ENCODE peak calls at places on chromosomes 11 and 22, in five cellular contexts. C is hepatocyte, Q is esophagus squamous epithelium, H is heart left ventricle, U is transverse colon. J is an unnamed sample.
A peak's percentile ranks its signal among the peaks of the same experiment; 100 is the strongest.

GRCh38 chr22:39106326-39106725 is 9.3 kb downstream of the APOBEC3H start:
- DNase-seq in C (no peak), H (no peak), U (no peak), Q (no peak), J (no peak)

GRCh38 chr11:84714316-84714780 is 912.8 kb downstream of the DLG2 start:
- DNase-seq in U (peak; percentile 65), H (peak; percentile 13), C (peak; percentile 83), Q (no peak), J (peak; percentile 46)

GRCh38 chr22:37484115-37485005 is 1.8 kb downstream of the MFNG start:
- DNase-seq in C (no peak), U (peak; percentile 83), Q (peak; percentile 67), H (peak; percentile 78), J (no peak)

GRCh38 chr11:8959546-8960166 is 4.6 kb downstream of the TMEM9B start:
- DNase-seq in Q (no peak), C (peak; percentile 77), U (peak; percentile 15), H (peak; percentile 38), J (peak; percentile 79)

GRCh38 chr11:107785401-107785800 is 73.2 kb downstream of the SLC35F2 start:
- DNase-seq in U (no peak), Q (no peak), C (no peak), H (no peak), J (peak; percentile 35)

GRCh38 chr22:35440129-35440528 is 40.2 kb downstream of the MCM5 start:
- DNase-seq in C (no peak), Q (no peak), H (peak; percentile 40), U (no peak), J (no peak)

GRCh38 chr11:90219438-90219837 is 3.4 kb downstream of the CHORDC1 start:
- DNase-seq in H (no peak), Q (no peak), U (no peak), C (no peak), J (no peak)

GRCh38 chr11:11351042-11351586 is 1.9 kb downstream of the CSNK2A3 start:
- DNase-seq in Q (no peak), U (no peak), H (no peak), C (no peak), J (no peak)

GRCh38 chr11:59186130-59186594 is 14.2 kb downstream of the DTX4 start:
- DNase-seq in U (peak; percentile 90), Q (no peak), H (no peak), C (peak; percentile 85), J (peak; percentile 18)

GRCh38 chr11:118530180-118530682 is 761 bp upstream of the TMEM25 start:
- DNase-seq in C (no peak), Q (no peak), H (no peak), U (peak; percentile 60), J (peak; percentile 14)

GRCh38 chr22:48754611-48755331 is 1072.9 kb downstream of the BRD1 start:
- DNase-seq in H (peak; percentile 1), Q (no peak), C (peak; percentile 2), U (no peak), J (no peak)

GRCh38 chr11:3944198-3944597 is 88.7 kb downstream of the STIM1 start:
- DNase-seq in U (no peak), Q (no peak), C (no peak), H (peak; percentile 16), J (no peak)

GRCh38 chr11:2778630-2779498 is 79.1 kb upstream of the KCNQ1OT1 start:
- DNase-seq in C (peak; percentile 92), H (peak; percentile 81), Q (no peak), U (peak; percentile 86), J (peak; percentile 51)

GRCh38 chr11:117356126-117356761 is 28.6 kb downstream of the CEP164 start:
- DNase-seq in C (no peak), U (no peak), Q (no peak), H (no peak), J (no peak)

GRCh38 chr22:35114296-35114980 is 48.5 kb downstream of the ISX start:
- DNase-seq in U (no peak), C (no peak), Q (no peak), H (no peak), J (no peak)

GRCh38 chr11:107705027-107705426 is 6.8 kb downstream of the SLN start:
- DNase-seq in H (no peak), U (no peak), Q (no peak), C (no peak), J (peak; percentile 98)

GRCh38 chr11:130209944-130210854 is 50.6 kb downstream of the ST14 start:
- DNase-seq in C (no peak), H (no peak), Q (no peak), U (peak; percentile 5), J (no peak)

GRCh38 chr11:116694017-116694725 is 78.6 kb downstream of the BUD13 start:
- DNase-seq in H (no peak), C (no peak), Q (no peak), U (no peak), J (no peak)

GRCh38 chr22:37486224-37486845 is at the start of gene MFNG:
- DNase-seq in Q (peak; percentile 51), U (peak; percentile 84), C (peak; percentile 82), H (peak; percentile 75), J (peak; percentile 41)

GRCh38 chr11:84564180-84564866 is 1062.8 kb downstream of the DLG2 start:
- DNase-seq in Q (no peak), C (peak; percentile 71), U (peak; percentile 51), H (no peak), J (peak; percentile 60)

GRCh38 chr11:8361206-8361605 is 97.5 kb upstream of the LMO1 start:
- DNase-seq in Q (no peak), U (no peak), H (no peak), C (no peak), J (no peak)

GRCh38 chr11:57397394-57397990 is 7.0 kb upstream of the PRG2 start:
- DNase-seq in C (no peak), U (no peak), Q (no peak), H (no peak), J (no peak)

GRCh38 chr11:31800398-31801265 is 10.5 kb downstream of the PAX6 start:
- DNase-seq in Q (no peak), H (no peak), C (no peak), U (no peak), J (no peak)

GRCh38 chr11:31801298-31801702 is 9.8 kb downstream of the PAX6 start:
- DNase-seq in C (no peak), Q (no peak), H (no peak), U (no peak), J (no peak)

GRCh38 chr11:31799036-31799793 is 11.9 kb downstream of the PAX6 start:
- DNase-seq in U (no peak), H (no peak), Q (no peak), C (no peak), J (no peak)

GRCh38 chr11:31798057-31799035 is 12.8 kb downstream of the PAX6 start:
- DNase-seq in Q (no peak), U (no peak), H (no peak), C (no peak), J (no peak)

DNA sequence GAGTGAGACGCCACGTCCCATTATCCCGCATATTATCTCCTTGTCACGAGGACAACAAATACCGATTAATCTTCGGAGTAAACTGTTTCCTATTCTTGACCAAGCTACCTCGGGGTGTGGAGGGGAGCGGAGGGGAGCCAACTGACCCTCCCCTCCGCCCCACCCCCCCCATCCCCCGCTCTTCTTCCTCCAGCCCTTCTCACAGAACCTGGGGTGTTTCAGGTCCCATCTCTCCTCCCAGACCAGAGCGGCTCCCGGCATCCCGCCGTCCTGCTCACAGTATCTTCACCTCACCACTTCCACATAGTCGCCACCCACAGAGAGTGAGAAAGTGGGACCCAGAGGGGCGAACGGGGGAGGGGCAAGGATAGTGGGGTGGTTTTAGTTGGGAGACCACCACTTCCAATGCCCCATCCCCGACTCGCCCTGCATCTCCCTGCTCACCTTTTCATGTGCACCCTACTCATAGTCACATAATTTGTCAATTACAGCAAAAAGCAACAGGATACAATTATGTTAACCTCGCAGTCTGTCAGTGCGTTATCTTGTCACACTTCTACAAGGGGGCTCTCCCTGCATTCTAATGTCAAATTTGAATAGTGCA is 11.2 kb downstream of the PAX6 start:
- DNase-seq in Q (no peak), C (no peak), H (no peak), U (no peak), J (no peak)
- H3K27me3 ChIP-seq in Q (peaks cover 56% of the 10 kb centered on the region), C (peaks cover 100% of the 10 kb centered on the region), H (peaks cover 98% of the 10 kb centered on the region), U (peaks cover 98% of the 10 kb centered on the region), J (peaks cover 70% of the 10 kb centered on the region)

DNA sequence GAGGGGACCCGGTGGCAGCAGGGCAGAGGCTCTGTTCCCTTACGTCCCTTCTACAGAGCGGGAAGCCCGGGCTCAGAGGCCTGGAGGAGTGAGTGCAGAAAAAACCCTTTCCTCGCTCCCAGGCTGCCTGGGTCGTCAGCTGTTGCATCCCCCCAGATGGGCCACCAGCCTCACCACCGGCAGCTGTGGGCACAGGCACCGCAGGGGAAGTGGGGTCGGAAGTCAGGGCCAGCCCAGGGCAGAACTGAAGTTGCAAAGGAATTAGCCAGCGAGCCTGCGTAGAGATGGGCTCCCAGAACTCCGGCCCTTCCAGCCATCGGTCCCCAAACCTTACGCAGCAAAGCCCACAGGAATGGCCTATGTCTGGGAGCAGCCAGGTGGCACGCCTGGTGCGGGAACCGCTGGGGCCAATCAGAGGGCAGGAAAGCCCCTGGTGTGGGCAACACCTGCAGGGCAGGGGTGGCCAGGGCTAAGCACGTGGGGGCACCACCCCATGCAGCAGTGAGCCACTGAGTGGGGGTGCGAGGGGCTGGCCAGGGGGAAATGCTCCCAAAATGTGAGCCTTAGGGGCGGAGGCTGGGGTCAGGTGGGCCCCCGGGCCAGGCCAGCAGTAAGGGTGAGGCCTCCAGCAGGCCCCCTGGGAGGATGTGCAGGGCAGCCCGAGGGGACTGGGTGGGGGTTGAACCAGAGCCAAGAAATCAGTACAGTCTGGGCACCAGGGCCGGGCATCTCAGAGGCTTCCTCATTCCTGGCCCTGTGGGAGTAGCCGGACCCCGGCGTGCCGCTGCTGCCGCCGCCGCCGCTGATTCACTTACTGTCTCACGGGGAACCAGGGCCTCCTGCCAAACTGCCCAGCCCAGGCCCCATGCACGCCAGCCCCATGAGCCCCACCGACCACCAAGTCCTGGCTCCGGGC is 58.2 kb downstream of the WNT7B start:
- DNase-seq in Q (no peak), C (no peak), U (no peak), H (no peak), J (peak; percentile 63)
- TF ChIP-seq CTCF in Q (no peak), C (no peak), U (no peak), H (no peak), J (no peak)

GRCh38 chr11:14232652-14233051 is 126.3 kb downstream of the RRAS2 start:
- DNase-seq in H (no peak), U (no peak), Q (no peak), C (no peak), J (no peak)

GRCh38 chr11:14237333-14237988 is 121.5 kb downstream of the RRAS2 start:
- DNase-seq in H (no peak), U (peak; percentile 25), Q (no peak), C (no peak), J (no peak)

GRCh38 chr11:14235701-14236100 is 123.3 kb downstream of the RRAS2 start:
- DNase-seq in H (no peak), Q (no peak), U (no peak), C (no peak), J (no peak)

GRCh38 chr11:14230407-14230806 is 128.6 kb downstream of the RRAS2 start:
- DNase-seq in C (no peak), H (no peak), Q (no peak), U (no peak), J (no peak)

DNA sequence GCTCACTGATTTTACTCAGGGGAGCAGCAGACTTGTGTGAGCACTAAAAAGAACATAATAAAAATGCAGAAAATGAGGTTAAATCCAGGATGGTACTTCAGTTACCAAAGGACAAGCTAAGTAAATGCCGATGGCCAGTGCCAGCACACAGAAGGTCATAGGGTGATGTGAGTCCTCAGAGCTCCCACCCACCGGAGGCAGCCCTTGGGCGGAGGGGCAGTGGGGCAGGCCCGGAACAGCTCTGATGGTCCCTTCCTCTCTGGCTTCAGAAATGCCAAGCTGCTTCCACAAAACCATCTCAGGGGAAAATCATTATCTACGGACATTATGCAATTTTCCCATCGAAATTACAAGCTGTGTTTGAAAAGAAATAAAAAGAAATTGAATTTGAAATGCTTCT is 124.5 kb downstream of the RRAS2 start:
- DNase-seq in Q (no peak), C (no peak), H (no peak), U (no peak), J (no peak)
- H3K27me3 ChIP-seq in Q (no peaks in the 10 kb centered on the region), C (peaks cover 8% of the 10 kb centered on the region), H (no peaks in the 10 kb centered on the region), U (no peaks in the 10 kb centered on the region), J (peaks cover 2% of the 10 kb centered on the region)

GRCh38 chr11:32385998-32386397 is 49.3 kb downstream of the WT1 start:
- DNase-seq in U (peak; percentile 24), H (peak; percentile 35), C (peak; percentile 76), Q (no peak), J (peak; percentile 47)
- TF ChIP-seq CTCF in U (peak; percentile 13), H (peak; percentile 61), C (peak; percentile 50), Q (peak; percentile 38), J (peak; percentile 57)

J was measured in bronchial epithelial cell.